ENCODE peak calls at places on chromosome 1, in nine cellular contexts. One of them, this sample, is unnamed.

GRCh38 chr1:94596260-94596659 is 54.7 kb upstream of the F3 start:
- DNase-seq in adrenal gland: peak; percentile 28
- DNase-seq in AG08395: no peak
- DNase-seq in kidney glomerular epithelial cell: no peak
- DNase-seq in left ventricle myocardium inferior: no peak
- DNase-seq in psoas muscle: no peak
- DNase-seq in head of caudate nucleus: no peak
- DNase-seq in stimulated activated naive CD4-positive, alpha-beta T cell treated with Interleukin-2 at 50 U/mL for 16 hours: no peak
- DNase-seq in neural crest cell: no peak
- DNase-seq in this sample: no peak

GRCh38 chr1:239841635-239842034 is 250.0 kb upstream of the FMN2 start:
- DNase-seq in psoas muscle: no peak
- DNase-seq in neural crest cell: no peak
- DNase-seq in head of caudate nucleus: no peak
- DNase-seq in kidney glomerular epithelial cell: no peak
- DNase-seq in adrenal gland: no peak
- DNase-seq in AG08395: no peak
- DNase-seq in stimulated activated naive CD4-positive, alpha-beta T cell treated with Interleukin-2 at 50 U/mL for 16 hours: no peak
- DNase-seq in left ventricle myocardium inferior: no peak
- DNase-seq in this sample: no peak

GRCh38 chr1:19892129-19892528 is 9.9 kb downstream of the OTUD3 start:
- DNase-seq in AG08395: no peak
- DNase-seq in head of caudate nucleus: no peak
- DNase-seq in psoas muscle: no peak
- DNase-seq in kidney glomerular epithelial cell: no peak
- DNase-seq in stimulated activated naive CD4-positive, alpha-beta T cell treated with Interleukin-2 at 50 U/mL for 16 hours: no peak
- DNase-seq in adrenal gland: no peak
- DNase-seq in left ventricle myocardium inferior: no peak
- DNase-seq in neural crest cell: no peak
- DNase-seq in this sample: no peak

GRCh38 chr1:182990413-182991144 is 32.6 kb upstream of the LAMC1 start:
- DNase-seq in neural crest cell: no peak
- DNase-seq in adrenal gland: no peak
- DNase-seq in stimulated activated naive CD4-positive, alpha-beta T cell treated with Interleukin-2 at 50 U/mL for 16 hours: no peak
- DNase-seq in left ventricle myocardium inferior: no peak
- DNase-seq in AG08395: no peak
- DNase-seq in psoas muscle: no peak
- DNase-seq in head of caudate nucleus: no peak
- DNase-seq in kidney glomerular epithelial cell: no peak
- DNase-seq in this sample: no peak

GRCh38 chr1:178727014-178727895 is 2.2 kb downstream of the RALGPS2 start:
- DNase-seq in left ventricle myocardium inferior: no peak
- DNase-seq in adrenal gland: no peak
- DNase-seq in stimulated activated naive CD4-positive, alpha-beta T cell treated with Interleukin-2 at 50 U/mL for 16 hours: no peak
- DNase-seq in head of caudate nucleus: no peak
- DNase-seq in kidney glomerular epithelial cell: no peak
- DNase-seq in AG08395: no peak
- DNase-seq in neural crest cell: no peak
- DNase-seq in psoas muscle: no peak
- DNase-seq in this sample: no peak

GRCh38 chr1:160777486-160778089 is 18.4 kb upstream of the LY9 start:
- DNase-seq in kidney glomerular epithelial cell: no peak
- DNase-seq in AG08395: no peak
- DNase-seq in stimulated activated naive CD4-positive, alpha-beta T cell treated with Interleukin-2 at 50 U/mL for 16 hours: peak; percentile 16
- DNase-seq in left ventricle myocardium inferior: no peak
- DNase-seq in head of caudate nucleus: no peak
- DNase-seq in psoas muscle: no peak
- DNase-seq in adrenal gland: no peak
- DNase-seq in neural crest cell: peak; percentile 4
- DNase-seq in this sample: no peak

GRCh38 chr1:15430787-15431570 is 7.3 kb upstream of the CTRC start:
- DNase-seq in psoas muscle: peak; percentile 63
- DNase-seq in AG08395: peak; percentile 80
- DNase-seq in kidney glomerular epithelial cell: peak; percentile 6
- DNase-seq in adrenal gland: peak; percentile 90
- DNase-seq in neural crest cell: peak; percentile 93
- DNase-seq in stimulated activated naive CD4-positive, alpha-beta T cell treated with Interleukin-2 at 50 U/mL for 16 hours: peak; percentile 67
- DNase-seq in left ventricle myocardium inferior: peak; percentile 73
- DNase-seq in head of caudate nucleus: peak; percentile 70
- DNase-seq in this sample: no peak

GRCh38 chr1:185338719-185339622 is 21.9 kb upstream of the IVNS1ABP start:
- DNase-seq in stimulated activated naive CD4-positive, alpha-beta T cell treated with Interleukin-2 at 50 U/mL for 16 hours: peak; percentile 3
- DNase-seq in left ventricle myocardium inferior: no peak
- DNase-seq in neural crest cell: no peak
- DNase-seq in kidney glomerular epithelial cell: peak; percentile 9
- DNase-seq in adrenal gland: peak; percentile 66
- DNase-seq in head of caudate nucleus: no peak
- DNase-seq in psoas muscle: peak; percentile 19
- DNase-seq in AG08395: no peak
- DNase-seq in this sample: no peak

This sample was measured in GM04503.